ENCODE peak calls at places on chromosomes 12 and 14, in five cellular contexts. E is uterus, Z is testis, C is transverse colon, I is upper lobe of left lung. U is an unnamed sample. For H3K4me1, the result is how much of the 10 kb centered on the place peaks cover.

GRCh38 chr12:85866929-85867776 is 6.9 kb upstream of the NTS start:
- DNase-seq in C (no peak), I (no peak), Z (peak), E (peak), U (no peak)

GRCh38 chr12:121279507-121279915 is 17.0 kb downstream of the CAMKK2 start:
- DNase-seq in I (peak), Z (peak), C (peak), E (peak), U (no peak)

GRCh38 chr14:44960646-44961045 is 1.1 kb downstream of the KLHL28 start:
- DNase-seq in C (no peak), Z (no peak), E (no peak), I (no peak), U (no peak)

GRCh38 chr14:88746042-88746441 is 46.7 kb downstream of the EML5 start:
- DNase-seq in E (no peak), I (no peak), C (no peak), Z (no peak), U (no peak)

GRCh38 chr12:4449862-4450222 is 4.2 kb upstream of the FGF6 start:
- DNase-seq in I (no peak), E (no peak), Z (no peak), C (peak), U (no peak)

GRCh38 chr12:91978143-91978542 is 167.5 kb downstream of the BTG1 start:
- DNase-seq in Z (no peak), E (no peak), I (no peak), C (no peak), U (no peak)

GRCh38 chr12:50845021-50845647 is 2.4 kb downstream of the TMPRSS12 start:
- DNase-seq in E (no peak), Z (no peak), I (no peak), C (no peak), U (no peak)

GRCh38 chr12:6524648-6525047 is 9.7 kb upstream of the GAPDH start:
- DNase-seq in I (no peak), Z (no peak), E (no peak), C (no peak), U (no peak)

GRCh38 chr12:122368361-122369073 is 54.0 kb downstream of the CLIP1 start:
- DNase-seq in E (no peak), I (no peak), Z (peak), C (no peak), U (no peak)

GRCh38 chr12:51442324-51442723 is 17.7 kb downstream of the SLC4A8 start:
- DNase-seq in Z (no peak), C (no peak), I (no peak), E (no peak), U (no peak)

GRCh38 chr14:99889268-99889667 is 96.1 kb downstream of the EML1 start:
- DNase-seq in C (no peak), E (no peak), I (no peak), Z (no peak), U (no peak)

GRCh38 chr14:24425704-24426103 is 3.8 kb downstream of the CBLN3 start:
- DNase-seq in E (peak), I (no peak), Z (no peak), C (no peak), U (no peak)

GRCh38 chr14:55912344-55912743 is 205.9 kb upstream of the PELI2 start:
- DNase-seq in Z (no peak), C (no peak), E (no peak), I (no peak), U (no peak)

GRCh38 chr14:58954874-58955273 is 233.6 kb upstream of the DAAM1 start:
- DNase-seq in I (no peak), C (peak), Z (no peak), E (no peak), U (no peak)

GRCh38 chr12:122825773-122826724 is 9.2 kb upstream of the HIP1R start:
- DNase-seq in C (no peak), I (no peak), E (no peak), Z (no peak), U (peak)

GRCh38 chr14:104271394-104271793 is 133.0 kb downstream of the KIF26A start:
- DNase-seq in I (no peak), C (no peak), E (no peak), Z (no peak), U (no peak)

GRCh38 chr14:101254805-101255764 is 306.2 kb upstream of the DIO3 start:
- DNase-seq in I (no peak), C (no peak), E (no peak), Z (peak), U (peak)

GRCh38 chr12:124538194-124539082 is 29.0 kb downstream of the NCOR2 start:
- DNase-seq in I (no peak), C (no peak), Z (no peak), E (no peak), U (no peak)

GRCh38 chr12:115749071-115749470 is 528.4 kb downstream of the MED13L start:
- DNase-seq in Z (no peak), C (no peak), E (no peak), I (no peak), U (no peak)

GRCh38 chr14:104206281-104206904 is 68.0 kb downstream of the KIF26A start:
- DNase-seq in C (peak), Z (peak), I (no peak), E (no peak), U (no peak)

GRCh38 chr14:47993883-47994282 is 318.5 kb upstream of the MDGA2 start:
- DNase-seq in I (no peak), E (no peak), C (no peak), Z (no peak), U (no peak)

GRCh38 chr14:70955543-70956480 is 48.6 kb downstream of the PCNX1 start:
- DNase-seq in E (no peak), C (no peak), Z (no peak), I (no peak), U (no peak)

GRCh38 chr14:76837524-76837923 is 11.3 kb downstream of the LRRC74A start:
- DNase-seq in E (no peak), I (no peak), Z (peak), C (no peak), U (no peak)

GRCh38 chr12:58286353-58286752 is 345.0 kb downstream of the ATP23 start:
- DNase-seq in E (no peak), I (no peak), Z (no peak), C (no peak), U (no peak)

GRCh38 chr12:56104815-56105476 is 587 bp downstream of the PA2G4 start:
- DNase-seq in I (peak), C (no peak), Z (no peak), E (no peak), U (no peak)

DNA sequence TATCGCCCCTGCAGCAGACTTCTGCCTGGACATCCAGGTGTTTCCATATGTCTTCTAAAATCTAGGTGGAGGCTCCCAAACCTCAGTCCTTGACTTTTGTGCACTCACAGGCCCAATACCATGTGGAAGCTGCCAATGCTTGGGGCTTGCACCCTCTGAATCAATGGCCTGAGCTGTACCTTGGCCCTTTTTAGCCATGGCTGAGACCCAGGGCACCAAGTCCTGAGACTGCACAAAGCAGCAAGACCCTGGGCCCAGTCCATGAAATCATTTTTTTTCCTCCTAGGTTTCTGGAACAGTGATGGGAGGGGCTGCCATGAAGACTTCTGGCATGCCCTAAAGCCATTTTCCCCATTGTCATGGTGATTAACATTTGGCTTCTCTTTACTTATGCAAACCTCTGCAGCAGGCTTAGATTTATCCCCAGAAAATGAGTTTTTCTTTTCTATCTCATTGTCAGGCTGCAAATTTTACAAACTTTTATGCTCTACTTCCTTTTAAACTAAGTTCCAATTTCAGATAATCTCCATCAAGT is 1445.8 kb upstream of the FLRT2 start:
- DNase-seq in E (no peak), I (no peak), Z (no peak), C (no peak), U (no peak)
- H3K4me1 ChIP-seq in E (under half), I (under half), Z (under half), C (under half), U (under half)

GRCh38 chr12:42326466-42327226 is 679 bp downstream of the PPHLN1 start:
- DNase-seq in E (no peak), C (peak), I (peak), Z (peak), U (no peak)

GRCh38 chr12:42327227-42327590 is 1.2 kb downstream of the PPHLN1 start:
- DNase-seq in C (no peak), I (no peak), Z (no peak), E (no peak), U (no peak)

GRCh38 chr12:42323856-42324255 is 2.0 kb downstream of the ZCRB1 start:
- DNase-seq in C (no peak), Z (no peak), E (no peak), I (no peak), U (no peak)

GRCh38 chr12:42325326-42325775 is 543 bp downstream of the ZCRB1 start:
- DNase-seq in Z (no peak), I (no peak), C (no peak), E (no peak), U (no peak)

GRCh38 chr12:42325776-42326465 is at the start of the genes PPHLN1 and ZCRB1:
- DNase-seq in E (peak), Z (peak), I (peak), C (peak), U (peak)
- TF ChIP-seq POLR2A in E (peak), Z (no peak), I (no peak), C (peak), U (peak)

GRCh38 chr14:73662439-73663056 is 17.8 kb downstream of the DNAL1 start:
- DNase-seq in I (no peak), C (no peak), Z (no peak), E (peak), U (no peak)
- TF ChIP-seq CTCF in I (no peak), C (peak), Z (no peak), E (peak), U (peak)

DNA sequence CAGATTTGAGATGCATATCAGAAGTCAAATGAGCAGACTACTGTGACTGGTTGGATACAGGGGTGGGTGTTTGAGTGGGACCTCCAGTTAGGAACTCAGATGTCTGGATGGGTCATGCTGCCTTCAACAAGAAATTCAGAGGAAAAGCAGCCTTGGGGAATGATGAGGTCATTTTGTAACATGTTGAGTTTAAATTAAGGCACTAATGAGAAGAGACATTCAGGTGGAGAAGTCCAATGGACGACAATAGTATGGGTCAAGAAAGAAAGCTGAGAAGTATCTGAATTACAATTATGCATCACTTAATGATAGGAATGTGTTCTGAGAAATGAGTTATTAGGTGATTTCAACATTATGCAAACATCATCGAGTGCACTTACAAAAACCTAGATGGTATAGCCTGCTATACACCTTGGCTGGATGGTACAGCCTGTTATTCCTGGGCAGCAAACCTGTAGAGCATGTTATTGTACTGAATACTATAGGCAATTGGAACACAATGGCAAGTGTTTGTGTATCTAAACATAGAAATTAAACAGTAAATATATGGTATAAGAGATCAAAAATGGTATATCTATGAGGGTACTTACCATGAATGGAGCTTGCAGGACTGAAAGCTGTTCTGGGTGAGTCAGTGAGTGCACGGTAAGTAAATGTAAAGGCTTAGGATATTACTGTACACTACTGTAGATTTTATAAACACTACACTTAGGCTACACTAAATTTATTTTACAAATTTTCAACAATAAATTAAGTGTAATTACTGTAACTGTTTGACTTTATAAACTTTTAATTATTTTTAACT is 414.7 kb downstream of the RAD51B start:
- DNase-seq in E (no peak), C (no peak), I (no peak), Z (no peak), U (no peak)
- H3K4me1 ChIP-seq in E (under half), C (under half), I (under half), Z (under half), U (under half)

U was measured in Peyer's patch.